ENCODE peak calls at places on chromosomes 16 and 17, in seven cellular contexts. B, S, F, I, M, J and L are unnamed samples.

GRCh38 chr16:83856846-83857245 is 42.1 kb upstream of the MLYCD start:
- DNase-seq in M (no peak), I (no peak), B (no peak), F (no peak), J (no peak), S (no peak), L (no peak)

GRCh38 chr17:10699861-10700260 is 2.5 kb downstream of the ADPRM start:
- DNase-seq in M (no peak), S (no peak), F (no peak), I (no peak), B (no peak), J (no peak), L (no peak)

GRCh38 chr17:36657763-36658490 is 56.5 kb downstream of the MRM1 start:
- DNase-seq in B (peak; percentile 5), F (no peak), S (peak; percentile 85), M (peak; percentile 45), J (no peak), I (no peak), L (peak; percentile 23)

GRCh38 chr17:34254651-34255380 is at the start of gene CCL2:
- DNase-seq in J (no peak), S (peak; percentile 74), B (peak; percentile 77), M (peak; percentile 71), I (peak; percentile 85), F (no peak), L (peak; percentile 28)

GRCh38 chr16:13586051-13586450 is 333.9 kb upstream of the ERCC4 start:
- DNase-seq in M (no peak), F (no peak), I (no peak), J (no peak), S (no peak), B (no peak), L (no peak)

GRCh38 chr17:78974635-78975591 is 4.8 kb downstream of the LGALS3BP start:
- DNase-seq in S (peak; percentile 66), F (no peak), I (no peak), J (no peak), M (peak; percentile 37), B (peak; percentile 84), L (no peak)

GRCh38 chr16:75073551-75074414 is 42.8 kb downstream of the LDHD start:
- DNase-seq in B (no peak), I (no peak), F (no peak), S (no peak), M (no peak), J (no peak), L (no peak)

GRCh38 chr16:13168091-13168572 is 266.7 kb downstream of the SHISA9 start:
- DNase-seq in I (no peak), F (no peak), M (no peak), S (peak; percentile 69), B (no peak), J (no peak), L (no peak)

GRCh38 chr17:1089915-1090314 is 89.9 kb downstream of the ABR start:
- DNase-seq in J (no peak), I (no peak), F (no peak), M (no peak), S (no peak), B (no peak), L (no peak)